ENCODE peak calls at places on chromosomes 6 and 20, in four cellular contexts. One of them, this sample, is unnamed. For H3K4me1, the result is how much of the 10 kb centered on the place peaks cover.

GRCh38 chr6:23621026-23621425 is 505.0 kb upstream of the NRSN1 start:
- DNase-seq in NT2/D1: no peak
- DNase-seq in vagina: no peak
- DNase-seq in ascending aorta: no peak
- DNase-seq in this sample: no peak

GRCh38 chr6:163120223-163120622 is 294.3 kb upstream of the QKI start:
- DNase-seq in NT2/D1: no peak
- DNase-seq in vagina: no peak
- DNase-seq in ascending aorta: no peak
- DNase-seq in this sample: no peak

GRCh38 chr20:51365670-51366069 is 176.8 kb downstream of the NFATC2 start:
- DNase-seq in NT2/D1: no peak
- DNase-seq in vagina: no peak
- DNase-seq in ascending aorta: no peak
- DNase-seq in this sample: peak

GRCh38 chr6:138724015-138724414 is 49.6 kb upstream of the CCDC28A start:
- DNase-seq in NT2/D1: no peak
- DNase-seq in vagina: no peak
- DNase-seq in ascending aorta: no peak
- DNase-seq in this sample: no peak

GRCh38 chr6:108921547-108922331 is 73.5 kb downstream of the ARMC2 start:
- DNase-seq in NT2/D1: no peak
- DNase-seq in vagina: no peak
- DNase-seq in ascending aorta: no peak
- DNase-seq in this sample: no peak

GRCh38 chr6:154754152-154754551 is 20.9 kb downstream of the SCAF8 start:
- DNase-seq in NT2/D1: no peak
- DNase-seq in vagina: no peak
- DNase-seq in ascending aorta: no peak
- DNase-seq in this sample: no peak

GRCh38 chr6:85416049-85416448 is 33.8 kb upstream of the NT5E start:
- DNase-seq in NT2/D1: no peak
- DNase-seq in vagina: no peak
- DNase-seq in ascending aorta: no peak
- DNase-seq in this sample: no peak

GRCh38 chr6:100343678-100344077 is 121.0 kb downstream of the SIM1 start:
- DNase-seq in NT2/D1: no peak
- DNase-seq in vagina: no peak
- DNase-seq in ascending aorta: no peak
- DNase-seq in this sample: no peak

GRCh38 chr6:8579372-8579771 is 144.0 kb upstream of the SLC35B3 start:
- DNase-seq in NT2/D1: no peak
- DNase-seq in vagina: no peak
- DNase-seq in ascending aorta: no peak
- DNase-seq in this sample: no peak

GRCh38 chr6:116330511-116330910 is 40.2 kb upstream of the DSE start:
- DNase-seq in NT2/D1: no peak
- DNase-seq in vagina: no peak
- DNase-seq in ascending aorta: no peak
- DNase-seq in this sample: no peak

GRCh38 chr6:119076173-119076965 is 2.1 kb downstream of the FAM184A start:
- DNase-seq in NT2/D1: no peak
- DNase-seq in vagina: no peak
- DNase-seq in ascending aorta: no peak
- DNase-seq in this sample: no peak

GRCh38 chr20:32355417-32355841 is 2.7 kb upstream of the ASXL1 start:
- DNase-seq in NT2/D1: no peak
- DNase-seq in vagina: no peak
- DNase-seq in ascending aorta: no peak
- DNase-seq in this sample: no peak
- H3K4me1 ChIP-seq in NT2/D1: under half
- H3K4me1 ChIP-seq in vagina: under half
- H3K4me1 ChIP-seq in ascending aorta: under half
- H3K4me1 ChIP-seq in this sample: under half

GRCh38 chr6:33682341-33682740 is 29.2 kb downstream of the UQCC2 start:
- DNase-seq in NT2/D1: no peak
- DNase-seq in vagina: no peak
- DNase-seq in ascending aorta: no peak
- DNase-seq in this sample: no peak
- H3K4me1 ChIP-seq in NT2/D1: under half
- H3K4me1 ChIP-seq in vagina: under half
- H3K4me1 ChIP-seq in ascending aorta: under half
- H3K4me1 ChIP-seq in this sample: under half

DNA sequence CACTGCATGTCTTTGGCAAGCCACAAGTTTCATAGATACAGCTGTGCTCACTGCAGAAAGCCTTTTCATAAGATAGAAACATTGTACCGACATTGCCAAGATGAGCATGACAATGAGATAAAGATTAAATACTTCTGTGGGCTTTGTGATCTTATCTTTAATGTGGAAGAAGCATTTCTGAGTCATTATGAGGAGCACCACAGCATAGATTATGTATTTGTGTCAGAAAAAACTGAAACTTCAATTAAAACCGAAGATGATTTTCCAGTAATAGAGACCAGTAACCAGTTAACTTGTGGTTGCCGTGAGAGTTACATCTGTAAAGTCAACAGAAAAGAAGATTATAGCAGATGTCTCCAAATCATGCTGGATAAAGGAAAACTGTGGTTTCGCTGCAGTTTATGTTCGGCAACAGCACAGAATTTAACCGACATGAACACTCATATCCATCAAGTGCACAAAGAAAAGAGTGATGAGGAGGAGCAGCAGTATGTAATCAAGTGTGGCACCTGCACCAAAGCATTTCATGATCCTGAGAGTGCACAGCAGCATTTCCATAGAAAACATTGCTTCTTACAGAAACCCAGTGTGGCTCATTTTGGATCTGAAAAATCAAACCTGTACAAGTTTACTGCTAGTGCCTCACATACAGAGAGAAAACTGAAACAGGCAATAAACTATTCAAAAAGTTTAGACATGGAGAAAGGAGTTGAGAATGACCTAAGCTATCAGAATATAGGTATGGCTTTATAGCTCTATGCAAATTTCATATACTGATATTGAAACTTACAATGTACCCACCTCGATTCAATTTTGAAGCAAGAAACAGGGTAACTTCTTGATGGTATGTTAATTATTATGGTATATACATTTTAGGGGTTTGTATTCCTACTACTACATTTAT is 23.9 kb upstream of the BAG2 start:
- DNase-seq in NT2/D1: no peak
- DNase-seq in vagina: no peak
- DNase-seq in ascending aorta: no peak
- DNase-seq in this sample: no peak
- H3K4me1 ChIP-seq in NT2/D1: under half
- H3K4me1 ChIP-seq in vagina: under half
- H3K4me1 ChIP-seq in ascending aorta: under half
- H3K4me1 ChIP-seq in this sample: under half

DNA sequence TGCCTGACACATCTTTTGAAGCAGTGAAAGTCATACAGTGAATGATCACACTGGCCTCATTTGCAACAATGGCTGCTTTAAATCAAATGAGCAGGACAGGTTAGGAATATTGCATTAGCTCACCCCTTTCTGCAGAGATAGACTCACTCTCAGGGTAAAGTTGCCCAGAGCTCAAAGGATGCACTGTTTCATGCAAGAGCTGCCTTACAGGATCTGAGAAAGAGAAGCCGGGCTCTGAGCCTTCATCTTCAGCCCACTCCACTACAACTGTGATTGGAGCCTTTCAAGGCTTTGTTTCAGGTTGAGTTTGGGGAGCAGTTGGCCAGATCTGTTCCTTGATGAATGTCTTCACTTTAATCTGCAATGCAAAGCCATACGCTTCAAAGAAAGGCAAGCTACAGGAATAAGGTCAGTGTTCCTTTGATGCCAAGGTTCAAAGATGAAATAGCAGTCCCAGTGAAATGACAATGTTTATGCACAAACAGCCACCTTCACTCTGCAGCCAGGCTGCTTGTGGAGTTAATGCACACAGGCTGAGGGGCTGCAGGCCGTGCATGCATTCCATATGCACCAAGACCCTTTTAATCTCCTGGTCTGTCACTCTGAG is 90.9 kb upstream of the ISM1 start:
- DNase-seq in NT2/D1: no peak
- DNase-seq in vagina: peak
- DNase-seq in ascending aorta: no peak
- DNase-seq in this sample: no peak
- H3K4me1 ChIP-seq in NT2/D1: under half
- H3K4me1 ChIP-seq in vagina: under half
- H3K4me1 ChIP-seq in ascending aorta: under half
- H3K4me1 ChIP-seq in this sample: under half

DNA sequence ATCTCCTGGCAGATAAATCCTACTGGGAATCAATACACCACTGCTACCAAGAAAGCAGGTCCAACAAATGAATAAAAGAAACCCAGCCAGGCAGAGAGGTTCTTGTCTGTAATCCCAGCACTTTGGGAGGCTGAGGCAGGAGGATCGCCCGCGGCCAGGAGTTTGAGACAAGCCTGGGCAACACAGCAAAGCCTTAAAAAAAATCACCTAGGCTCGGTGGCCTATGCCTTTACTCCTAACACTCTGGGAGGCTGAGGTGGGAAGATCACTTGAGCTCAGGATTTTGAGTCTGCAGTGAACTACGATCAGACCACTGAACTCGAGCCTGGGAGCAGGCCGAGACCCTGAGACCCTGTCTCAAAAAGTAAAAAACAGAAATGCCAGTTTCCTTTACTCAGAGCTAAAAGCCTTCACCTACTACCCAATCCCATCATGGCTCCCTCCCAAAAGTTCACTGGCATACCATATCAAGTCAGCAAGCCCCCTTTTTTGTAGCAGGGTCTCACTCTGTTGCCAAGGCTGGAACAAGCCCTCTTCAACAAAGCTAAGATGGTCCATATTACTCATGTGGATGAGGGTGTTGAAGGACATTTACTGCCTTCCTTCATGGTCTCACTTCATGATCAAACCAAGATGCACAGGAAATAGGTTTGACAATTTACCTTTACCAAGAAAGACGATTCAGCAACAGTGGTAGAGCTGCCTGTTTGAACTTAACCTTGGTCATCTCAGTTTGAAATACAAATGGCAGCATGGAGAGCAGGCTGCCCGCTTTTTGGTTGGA is 5.3 kb downstream of the SNX5 start:
- DNase-seq in NT2/D1: no peak
- DNase-seq in vagina: no peak
- DNase-seq in ascending aorta: no peak
- DNase-seq in this sample: no peak
- H3K4me1 ChIP-seq in NT2/D1: under half
- H3K4me1 ChIP-seq in vagina: half or more
- H3K4me1 ChIP-seq in ascending aorta: under half
- H3K4me1 ChIP-seq in this sample: half or more

GRCh38 chr6:14212020-14212419 is 94.4 kb downstream of the CD83 start:
- DNase-seq in NT2/D1: no peak
- DNase-seq in vagina: no peak
- DNase-seq in ascending aorta: no peak
- DNase-seq in this sample: no peak
- H3K4me1 ChIP-seq in NT2/D1: under half
- H3K4me1 ChIP-seq in vagina: under half
- H3K4me1 ChIP-seq in ascending aorta: under half
- H3K4me1 ChIP-seq in this sample: under half

This sample was measured in suprapubic skin.